ENCODE peak calls at places on chromosomes 13 and 19, in six cellular contexts. W is GM06990; H is anterior cingulate cortex; M is activated effector memory CD4-positive, alpha-beta T cell treated with anti-CD3 and anti-CD28 coated beads, Interleukin-2, amount 50 U/mL, for 16 hours; J is bronchial epithelial cell; O is smooth muscle cell of the brain vasculature. Y is an unnamed sample.

GRCh38 chr13:53092931-53093330 is 64.3 kb downstream of the OLFM4 start:
- DNase-seq in W (no peak), H (no peak), M (no peak), J (no peak), O (no peak), Y (no peak)

GRCh38 chr19:3480383-3481091 is at the start of gene SMIM24:
- DNase-seq in W (no peak), H (no peak), M (no peak), J (no peak), O (no peak), Y (no peak)

GRCh38 chr13:64239372-64239771 is 2823.7 kb upstream of the PCDH20 start:
- DNase-seq in W (no peak), H (no peak), M (no peak), J (peak; percentile 2), O (no peak), Y (no peak)

GRCh38 chr19:51986309-51987291 is at the start of gene ZNF350:
- DNase-seq in W (peak; percentile 66), H (peak; percentile 95), M (peak; percentile 96), J (peak; percentile 89), O (peak; percentile 92), Y (peak; percentile 87)

GRCh38 chr13:42894765-42895181 is 97.3 kb downstream of the EPSTI1 start:
- DNase-seq in W (no peak), H (no peak), M (no peak), J (peak; percentile 16), O (peak; percentile 77), Y (no peak)

GRCh38 chr19:20273951-20274578 is 107.1 kb downstream of the ZNF486 start:
- DNase-seq in W (no peak), H (no peak), M (no peak), J (no peak), O (no peak), Y (no peak)

GRCh38 chr19:16496613-16496983 is 404 bp downstream of the C19orf44 start:
- DNase-seq in W (no peak), H (peak; percentile 33), M (no peak), J (peak; percentile 43), O (no peak), Y (no peak)

GRCh38 chr19:17718467-17718987 is 753 bp upstream of the MAP1S start:
- DNase-seq in W (no peak), H (no peak), M (no peak), J (peak; percentile 48), O (no peak), Y (no peak)

GRCh38 chr19:44848036-44848804 is 2.1 kb downstream of the NECTIN2 start:
- DNase-seq in W (no peak), H (no peak), M (no peak), J (peak; percentile 28), O (no peak), Y (no peak)